ENCODE peak calls at places on chromosomes 4 and X, in seven cellular contexts. E is cardiac muscle cell, K is ascending aorta, B is tibial artery, L is right cardiac atrium, Z is prostate gland, O is AG04449. Y is an unnamed sample.

GRCh38 chr4:14681330-14681729 is 321.0 kb upstream of the CPEB2 start:
- DNase-seq in K (no peak), Z (no peak), O (no peak), B (no peak), L (no peak), E (no peak), Y (no peak)

GRCh38 chr4:56643596-56643995 is 37.5 kb downstream of the HOPX start:
- DNase-seq in Z (no peak), E (no peak), B (no peak), O (no peak), K (no peak), L (no peak), Y (no peak)

GRCh38 chr4:129972257-129972656 is 876.3 kb downstream of the C4orf33 start:
- DNase-seq in L (no peak), K (no peak), O (no peak), E (no peak), B (no peak), Z (no peak), Y (no peak)

GRCh38 chr4:169116270-169116901 is 106.3 kb upstream of the CBR4 start:
- DNase-seq in L (peak; percentile 33), K (no peak), B (no peak), O (no peak), Z (no peak), E (peak; percentile 18), Y (no peak)

GRCh38 chr4:123832173-123833026 is 435.8 kb downstream of the SPRY1 start:
- DNase-seq in E (peak; percentile 99), Z (no peak), K (no peak), L (peak; percentile 63), B (peak; percentile 62), O (peak; percentile 99), Y (peak; percentile 97)

GRCh38 chr4:74738756-74739155 is 55.6 kb downstream of the BTC start:
- DNase-seq in Z (no peak), L (no peak), O (no peak), K (no peak), E (peak; percentile 25), B (no peak), Y (peak; percentile 89)

GRCh38 chrX:148416142-148416541 is 84.3 kb upstream of the AFF2 start:
- DNase-seq in Z (no peak), L (no peak), B (no peak), O (no peak), E (no peak), K (no peak), Y (no peak)

GRCh38 chr4:52594961-52595360 is 64.1 kb downstream of the USP46 start:
- DNase-seq in B (no peak), K (no peak), E (peak; percentile 40), O (no peak), L (no peak), Z (no peak), Y (no peak)

GRCh38 chrX:53320543-53321215 is 39.3 kb upstream of the IQSEC2 start:
- DNase-seq in Z (no peak), K (no peak), L (no peak), E (no peak), B (no peak), O (no peak), Y (peak; percentile 26)

GRCh38 chrX:149950681-149951080 is 12.4 kb upstream of the EOLA2 start:
- DNase-seq in O (no peak), E (peak; percentile 69), B (no peak), Z (peak; percentile 16), L (no peak), K (no peak), Y (peak; percentile 75)

GRCh38 chr4:82124365-82124764 is 249.4 kb downstream of the HNRNPD start:
- DNase-seq in E (no peak), B (no peak), O (no peak), Z (no peak), K (no peak), L (no peak), Y (peak; percentile 1)

GRCh38 chr4:21879187-21879586 is 69.4 kb downstream of the KCNIP4 start:
- DNase-seq in B (no peak), Z (no peak), E (peak; percentile 32), L (no peak), O (no peak), K (no peak), Y (no peak)

GRCh38 chrX:31126205-31126604 is 54.4 kb upstream of the FTHL17 start:
- DNase-seq in E (peak; percentile 18), Z (no peak), O (no peak), K (no peak), B (no peak), L (no peak), Y (no peak)

GRCh38 chr4:152935661-152936445 is at the start of gene FHDC1:
- DNase-seq in O (no peak), Z (peak; percentile 85), B (no peak), E (no peak), L (peak; percentile 55), K (no peak), Y (peak; percentile 61)

GRCh38 chrX:113274345-113274744 is 433.7 kb upstream of the AMOT start:
- DNase-seq in L (no peak), O (no peak), E (no peak), K (no peak), Z (no peak), B (no peak), Y (no peak)

GRCh38 chrX:115949900-115950822 is 220.4 kb upstream of the AGTR2 start:
- DNase-seq in O (no peak), E (no peak), L (peak; percentile 73), Z (no peak), K (no peak), B (no peak), Y (no peak)
- H3K4me3 ChIP-seq in O (no peak overlapping the region), E (no peak overlapping the region), L (no peak overlapping the region), Z (no peak overlapping the region), K (peak overlapping the region; percentile 31), B (no peak overlapping the region), Y (no peak overlapping the region)

GRCh38 chr4:27084685-27085356 is 224.2 kb downstream of the STIM2 start:
- DNase-seq in E (peak; percentile 21), L (peak; percentile 61), B (no peak), Z (peak; percentile 22), O (no peak), K (no peak), Y (peak; percentile 13)
- H3K4me3 ChIP-seq in E (peak overlapping the region; percentile 46), L (peak overlapping the region; percentile 62), B (peak overlapping the region; percentile 8), Z (no peak overlapping the region), O (peak overlapping the region; percentile 18), K (peak overlapping the region; percentile 24), Y (peak overlapping the region; percentile 73)

DNA sequence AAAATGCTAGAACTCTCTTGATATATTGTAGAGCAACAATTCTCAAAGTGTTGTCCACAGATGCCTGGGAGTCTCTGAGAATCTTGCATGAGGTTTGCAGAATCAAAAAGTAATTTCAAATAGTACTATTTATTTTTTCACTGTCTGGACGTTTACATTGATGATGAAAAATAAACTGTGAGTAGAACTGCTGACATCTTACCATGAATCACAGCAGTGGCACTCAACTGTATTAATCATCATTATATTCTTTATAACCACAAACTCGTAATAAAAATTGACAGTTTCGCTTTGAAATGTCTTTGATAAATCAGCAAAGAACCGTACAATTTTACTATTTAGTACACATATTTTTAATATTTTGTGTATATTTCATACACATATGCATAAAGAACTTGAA is 94.5 kb downstream of the NAF1 start:
- DNase-seq in K (no peak), B (no peak), E (no peak), L (no peak), Z (no peak), O (no peak), Y (no peak)
- H3K4me3 ChIP-seq in K (no peak overlapping the region), B (no peak overlapping the region), E (no peak overlapping the region), L (no peak overlapping the region), Z (no peak overlapping the region), O (no peak overlapping the region), Y (no peak overlapping the region)

GRCh38 chr4:785332-786073 is 40.4 kb downstream of the CPLX1 start:
- DNase-seq in O (no peak), L (no peak), Z (no peak), K (no peak), E (no peak), B (no peak), Y (peak; percentile 16)
- H3K4me3 ChIP-seq in O (no peak overlapping the region), L (peak overlapping the region; percentile 34), Z (peak overlapping the region; percentile 30), K (peak overlapping the region; percentile 54), E (peak overlapping the region; percentile 17), B (peak overlapping the region; percentile 44), Y (no peak overlapping the region)

GRCh38 chrX:40012039-40012799 is 85.5 kb downstream of the BCOR start:
- DNase-seq in Z (peak; percentile 55), O (no peak), K (no peak), L (peak; percentile 79), B (peak; percentile 38), E (peak; percentile 65), Y (peak; percentile 65)

GRCh38 chrX:40009890-40010289 is 87.9 kb downstream of the BCOR start:
- DNase-seq in O (no peak), B (no peak), K (no peak), L (no peak), E (no peak), Z (no peak), Y (no peak)

GRCh38 chrX:40011483-40012038 is 86.2 kb downstream of the BCOR start:
- DNase-seq in L (no peak), K (no peak), Z (no peak), O (no peak), B (no peak), E (no peak), Y (no peak)

GRCh38 chrX:40009462-40009851 is 88.3 kb downstream of the BCOR start:
- DNase-seq in Z (no peak), E (no peak), L (no peak), K (no peak), O (no peak), B (no peak), Y (no peak)

DNA sequence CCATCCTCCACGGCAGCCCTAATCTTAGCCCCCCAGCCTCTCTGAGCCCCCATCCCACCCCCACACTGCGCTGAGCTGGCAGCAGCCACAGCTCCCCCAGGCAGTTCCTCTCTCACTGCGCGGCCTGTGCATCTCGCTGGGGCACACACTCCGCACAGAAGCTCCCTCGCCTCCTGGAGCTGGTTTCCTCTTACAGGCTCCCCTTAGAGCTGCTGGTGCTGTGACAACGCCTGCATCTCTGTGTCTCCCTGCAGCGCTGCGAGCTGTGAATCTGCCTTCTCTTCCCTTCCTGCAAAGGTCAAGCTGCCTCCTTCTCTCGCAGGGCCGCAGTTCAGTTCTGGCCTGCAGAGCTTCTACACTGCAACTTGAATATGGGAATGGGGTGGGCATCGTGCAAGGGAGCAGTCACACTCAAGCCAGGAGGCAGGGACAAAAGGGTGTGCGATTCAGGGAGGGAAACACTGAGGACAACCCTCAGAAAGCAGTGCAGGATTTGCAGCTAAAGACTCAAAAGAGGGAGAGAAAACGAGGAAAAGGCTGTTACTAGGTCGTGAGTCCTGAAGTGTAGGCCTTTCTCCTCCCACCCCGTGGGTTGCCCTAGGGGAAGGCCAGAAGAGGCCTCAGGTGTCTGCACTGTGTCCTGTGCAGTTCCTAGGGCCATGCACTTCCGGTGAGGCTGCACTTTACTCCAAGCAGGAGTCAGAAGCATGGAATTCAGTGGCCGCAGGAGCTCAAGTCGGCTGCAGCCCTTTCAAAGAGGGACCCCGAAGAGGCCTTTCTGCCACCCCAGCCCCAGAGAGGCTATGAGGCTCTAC is 87.0 kb downstream of the BCOR start:
- DNase-seq in L (no peak), O (no peak), K (no peak), Z (no peak), B (no peak), E (no peak), Y (no peak)
- H3K4me3 ChIP-seq in L (no peak overlapping the region), O (no peak overlapping the region), K (no peak overlapping the region), Z (no peak overlapping the region), B (no peak overlapping the region), E (no peak overlapping the region), Y (no peak overlapping the region)

GRCh38 chrX:40471965-40472648 is 108.7 kb upstream of the ATP6AP2 start:
- DNase-seq in L (no peak), B (no peak), E (peak; percentile 86), O (peak; percentile 49), K (no peak), Z (peak; percentile 71), Y (peak; percentile 58)
- H3K4me3 ChIP-seq in L (no peak overlapping the region), B (no peak overlapping the region), E (no peak overlapping the region), O (peak overlapping the region; percentile 6), K (peak overlapping the region; percentile 9), Z (no peak overlapping the region), Y (no peak overlapping the region)

GRCh38 chrX:131779313-131779712 is 235.4 kb downstream of the OR13H1 start:
- DNase-seq in B (no peak), K (no peak), L (no peak), Z (no peak), E (no peak), O (no peak), Y (no peak)
- H3K4me3 ChIP-seq in B (no peak overlapping the region), K (peak overlapping the region; percentile 59), L (no peak overlapping the region), Z (no peak overlapping the region), E (no peak overlapping the region), O (no peak overlapping the region), Y (peak overlapping the region; percentile 85)